ENCODE peak calls at places on chromosomes 6 and 20, in ten cellular contexts. Y, N, M, G, F, V, K, B, D and H are unnamed samples.

GRCh38 chr6:3929281-3929798 is 80.2 kb downstream of the FAM50B start:
- DNase-seq in Y (no peak), N (no peak), M (no peak), G (no peak), F (peak), V (no peak), K (no peak), B (no peak), D (no peak), H (no peak)

GRCh38 chr6:44422534-44422933 is 35.0 kb downstream of the CDC5L start:
- DNase-seq in Y (no peak), N (no peak), M (no peak), G (no peak), F (no peak), V (no peak), K (no peak), B (no peak), D (no peak), H (no peak)

GRCh38 chr20:36861875-36862801 is 13.8 kb upstream of the TLDC2 start:
- DNase-seq in Y (no peak), N (no peak), M (peak), G (peak), F (peak), V (peak), K (no peak), B (peak), D (no peak), H (no peak)

GRCh38 chr6:93017213-93017612 is 402.1 kb downstream of the EPHA7 start:
- DNase-seq in Y (no peak), N (no peak), M (no peak), G (peak), F (no peak), V (peak), K (no peak), B (no peak), D (no peak), H (no peak)

GRCh38 chr6:33620584-33621395 is at the start of gene ITPR3:
- DNase-seq in Y (peak), N (no peak), M (peak), G (peak), F (peak), V (peak), K (peak), B (no peak), D (peak), H (peak)

GRCh38 chr6:150494236-150494635 is 105.4 kb upstream of the PLEKHG1 start:
- DNase-seq in Y (no peak), N (no peak), M (no peak), G (no peak), F (no peak), V (no peak), K (no peak), B (no peak), D (no peak), H (no peak)

GRCh38 chr6:52391599-52391998 is 28.5 kb upstream of the EFHC1 start:
- DNase-seq in Y (no peak), N (no peak), M (no peak), G (no peak), F (no peak), V (no peak), K (no peak), B (no peak), D (no peak), H (no peak)

GRCh38 chr20:2889209-2889608 is 15.9 kb downstream of the PTPRA start:
- DNase-seq in Y (no peak), N (no peak), M (no peak), G (no peak), F (no peak), V (no peak), K (no peak), B (no peak), D (no peak), H (no peak)

GRCh38 chr20:44707259-44707580 is 7.9 kb upstream of the CCN5 start:
- DNase-seq in Y (no peak), N (no peak), M (no peak), G (no peak), F (no peak), V (no peak), K (no peak), B (no peak), D (no peak), H (no peak)

GRCh38 chr20:58471161-58471834 is 43.9 kb downstream of the APCDD1L start:
- DNase-seq in Y (no peak), N (no peak), M (peak), G (peak), F (peak), V (no peak), K (no peak), B (no peak), D (no peak), H (no peak)

GRCh38 chr6:136524936-136525413 is 25.2 kb downstream of the MAP7 start:
- DNase-seq in Y (no peak), N (no peak), M (no peak), G (peak), F (no peak), V (no peak), K (no peak), B (no peak), D (no peak), H (no peak)

GRCh38 chr6:108915258-108915657 is 67.0 kb downstream of the ARMC2 start:
- DNase-seq in Y (no peak), N (no peak), M (no peak), G (no peak), F (no peak), V (no peak), K (no peak), B (no peak), D (no peak), H (no peak)

GRCh38 chr6:119643866-119644265 is 294.3 kb upstream of the MAN1A1 start:
- DNase-seq in Y (no peak), N (no peak), M (no peak), G (no peak), F (no peak), V (no peak), K (no peak), B (no peak), D (no peak), H (no peak)

GRCh38 chr20:45014671-45015415 is 48.5 kb downstream of the STK4 start:
- DNase-seq in Y (no peak), N (no peak), M (no peak), G (no peak), F (no peak), V (peak), K (no peak), B (no peak), D (no peak), H (no peak)